ENCODE peak calls at places on chromosomes 1 and 21, in nine cellular contexts. V is HS-5; D is GM03348; I is activated gamma-delta T cell; R is naive thymus-derived CD4-positive, alpha-beta T cell; K is fibroblast of lung; W is OCI-M1; N is cardiac fibroblast; E is foreskin fibroblast. S is an unnamed sample.

GRCh38 chr21:27827972-27828371 is 861.1 kb upstream of the ADAMTS5 start:
- DNase-seq in N (no peak), W (no peak), V (no peak), D (no peak), E (no peak), I (no peak), R (no peak), K (no peak), S (no peak)

GRCh38 chr1:115041654-115042053 is 12.0 kb downstream of the TSHB start:
- DNase-seq in W (peak; percentile 14), K (no peak), I (no peak), R (no peak), E (no peak), V (no peak), D (peak; percentile 12), N (peak; percentile 32), S (no peak)

GRCh38 chr1:58189453-58189852 is 357.1 kb downstream of the OMA1 start:
- DNase-seq in V (no peak), W (no peak), E (no peak), I (no peak), R (no peak), K (no peak), N (no peak), D (no peak), S (no peak)

GRCh38 chr1:234315588-234315987 is 57.7 kb upstream of the COA6 start:
- DNase-seq in E (no peak), K (no peak), D (no peak), R (no peak), I (no peak), N (no peak), W (no peak), V (no peak), S (no peak)

GRCh38 chr1:244353572-244354091 is 98.1 kb downstream of the ADSS2 start:
- DNase-seq in N (peak; percentile 96), K (peak; percentile 95), E (peak; percentile 99), D (peak; percentile 94), V (peak; percentile 94), I (no peak), W (peak; percentile 81), R (no peak), S (peak; percentile 38)

GRCh38 chr21:17780539-17780938 is 38.6 kb downstream of the C21orf91 start:
- DNase-seq in N (no peak), V (no peak), K (peak; percentile 8), D (no peak), R (peak; percentile 37), E (no peak), W (no peak), I (no peak), S (no peak)

GRCh38 chr1:47707887-47708535 is 270.2 kb downstream of the FOXD2 start:
- DNase-seq in E (peak; percentile 10), R (no peak), D (no peak), N (no peak), K (no peak), W (no peak), V (no peak), I (no peak), S (no peak)

GRCh38 chr1:26283226-26283853 is 3.5 kb downstream of the SH3BGRL3 start:
- DNase-seq in V (no peak), W (peak; percentile 21), E (peak; percentile 63), K (no peak), D (no peak), I (no peak), R (no peak), N (no peak), S (no peak)

GRCh38 chr21:14675774-14676530 is 129.8 kb upstream of the SAMSN1 start:
- DNase-seq in R (peak; percentile 57), D (no peak), V (no peak), K (no peak), E (no peak), N (no peak), W (peak; percentile 85), I (no peak), S (no peak)

GRCh38 chr1:156482276-156482675 is 18.3 kb downstream of the MEF2D start:
- DNase-seq in V (no peak), W (no peak), R (no peak), K (no peak), D (no peak), I (no peak), E (no peak), N (no peak), S (no peak)

GRCh38 chr21:31660134-31660565 is 657 bp downstream of the SOD1 start:
- DNase-seq in W (peak; percentile 66), R (peak; percentile 47), E (peak; percentile 61), K (no peak), I (no peak), D (peak; percentile 16), V (no peak), N (peak; percentile 30), S (no peak)

GRCh38 chr1:116130376-116130775 is 19.2 kb downstream of the MAB21L3 start:
- DNase-seq in N (no peak), I (no peak), E (no peak), D (no peak), W (peak; percentile 55), R (no peak), V (no peak), K (no peak), S (no peak)

GRCh38 chr1:36183309-36183856 is 27.4 kb downstream of the MAP7D1 start:
- DNase-seq in K (peak; percentile 41), W (no peak), R (no peak), N (no peak), E (peak; percentile 26), V (no peak), D (no peak), I (no peak), S (no peak)

GRCh38 chr1:229121845-229122436 is 149.0 kb upstream of the RAB4A start:
- DNase-seq in E (no peak), W (no peak), K (no peak), R (no peak), V (no peak), N (peak; percentile 3), D (no peak), I (no peak), S (no peak)

GRCh38 chr21:32415999-32416398 is 3.5 kb downstream of the EVA1C start:
- DNase-seq in R (no peak), I (no peak), D (no peak), E (peak; percentile 7), V (no peak), W (no peak), N (no peak), K (no peak), S (no peak)

GRCh38 chr1:55490556-55490955 is 275.4 kb upstream of the USP24 start:
- DNase-seq in V (no peak), E (peak; percentile 81), N (peak; percentile 46), I (no peak), R (no peak), K (peak; percentile 76), D (peak; percentile 56), W (no peak), S (no peak)

GRCh38 chr1:156053770-156054499 is at the start of gene UBQLN4:
- DNase-seq in D (peak; percentile 96), K (peak; percentile 82), V (no peak), W (peak; percentile 95), R (peak; percentile 80), E (peak; percentile 95), I (peak; percentile 74), N (peak; percentile 84), S (peak; percentile 55)

GRCh38 chr1:177741476-177741875 is 228.4 kb downstream of the SEC16B start:
- DNase-seq in D (no peak), W (no peak), E (no peak), R (no peak), K (no peak), N (no peak), V (no peak), I (no peak), S (no peak)

S was measured in astrocyte of the cerebellum.